ENCODE peak calls at places on chromosomes 4 and X, in seven cellular contexts. One of them, this sample, is unnamed.

GRCh38 chr4:70801265-70801809 is 38.4 kb downstream of the GRSF1 start:
- DNase-seq in adrenal gland: no peak
- DNase-seq in upper lobe of left lung: no peak
- DNase-seq in suprapubic skin: no peak
- DNase-seq in HepG2: no peak
- DNase-seq in lower leg skin: no peak
- DNase-seq in stomach: no peak
- DNase-seq in this sample: no peak

GRCh38 chr4:140103676-140104075 is 50.3 kb downstream of the MAML3 start:
- DNase-seq in adrenal gland: no peak
- DNase-seq in upper lobe of left lung: no peak
- DNase-seq in suprapubic skin: no peak
- DNase-seq in HepG2: no peak
- DNase-seq in lower leg skin: no peak
- DNase-seq in stomach: no peak
- DNase-seq in this sample: no peak

GRCh38 chrX:68985135-68985725 is 156.4 kb downstream of the EFNB1 start:
- DNase-seq in adrenal gland: no peak
- DNase-seq in upper lobe of left lung: no peak
- DNase-seq in suprapubic skin: no peak
- DNase-seq in HepG2: no peak
- DNase-seq in lower leg skin: no peak
- DNase-seq in stomach: no peak
- DNase-seq in this sample: no peak

GRCh38 chr4:8383451-8384160 is 56.9 kb downstream of the ACOX3 start:
- DNase-seq in adrenal gland: peak
- DNase-seq in upper lobe of left lung: no peak
- DNase-seq in suprapubic skin: no peak
- DNase-seq in HepG2: no peak
- DNase-seq in lower leg skin: no peak
- DNase-seq in stomach: no peak
- DNase-seq in this sample: no peak

GRCh38 chr4:90181644-90182043 is 54.5 kb downstream of the CCSER1 start:
- DNase-seq in adrenal gland: no peak
- DNase-seq in upper lobe of left lung: no peak
- DNase-seq in suprapubic skin: no peak
- DNase-seq in HepG2: no peak
- DNase-seq in lower leg skin: no peak
- DNase-seq in stomach: no peak
- DNase-seq in this sample: no peak

GRCh38 chr4:124902111-124902510 is 189.6 kb upstream of the ANKRD50 start:
- DNase-seq in adrenal gland: no peak
- DNase-seq in upper lobe of left lung: no peak
- DNase-seq in suprapubic skin: no peak
- DNase-seq in HepG2: no peak
- DNase-seq in lower leg skin: no peak
- DNase-seq in stomach: no peak
- DNase-seq in this sample: no peak

GRCh38 chr4:12050357-12050756 is 621.7 kb upstream of the HS3ST1 start:
- DNase-seq in adrenal gland: no peak
- DNase-seq in upper lobe of left lung: no peak
- DNase-seq in suprapubic skin: no peak
- DNase-seq in HepG2: no peak
- DNase-seq in lower leg skin: no peak
- DNase-seq in stomach: no peak
- DNase-seq in this sample: no peak

GRCh38 chrX:56382278-56382677 is 150.1 kb downstream of the KLF8 start:
- DNase-seq in adrenal gland: no peak
- DNase-seq in upper lobe of left lung: no peak
- DNase-seq in suprapubic skin: no peak
- DNase-seq in HepG2: no peak
- DNase-seq in lower leg skin: no peak
- DNase-seq in stomach: no peak
- DNase-seq in this sample: no peak

GRCh38 chr4:146381263-146381872 is 140.4 kb downstream of the SLC10A7 start:
- DNase-seq in adrenal gland: no peak
- DNase-seq in upper lobe of left lung: no peak
- DNase-seq in suprapubic skin: no peak
- DNase-seq in HepG2: no peak
- DNase-seq in lower leg skin: no peak
- DNase-seq in stomach: no peak
- DNase-seq in this sample: no peak

GRCh38 chr4:101224358-101225218 is 122.7 kb downstream of the PPP3CA start:
- DNase-seq in adrenal gland: no peak
- DNase-seq in upper lobe of left lung: no peak
- DNase-seq in suprapubic skin: no peak
- DNase-seq in HepG2: no peak
- DNase-seq in lower leg skin: no peak
- DNase-seq in stomach: no peak
- DNase-seq in this sample: no peak

GRCh38 chr4:40183615-40184411 is 13.0 kb upstream of the RHOH start:
- DNase-seq in adrenal gland: no peak
- DNase-seq in upper lobe of left lung: no peak
- DNase-seq in suprapubic skin: no peak
- DNase-seq in HepG2: no peak
- DNase-seq in lower leg skin: no peak
- DNase-seq in stomach: no peak
- DNase-seq in this sample: no peak

GRCh38 chrX:31071262-31071661 is 579 bp downstream of the FTHL17 start:
- DNase-seq in adrenal gland: no peak
- DNase-seq in upper lobe of left lung: peak
- DNase-seq in suprapubic skin: no peak
- DNase-seq in HepG2: no peak
- DNase-seq in lower leg skin: no peak
- DNase-seq in stomach: no peak
- DNase-seq in this sample: no peak

GRCh38 chr4:168162604-168163003 is 70.3 kb downstream of the ANXA10 start:
- DNase-seq in adrenal gland: no peak
- DNase-seq in upper lobe of left lung: no peak
- DNase-seq in suprapubic skin: no peak
- DNase-seq in HepG2: no peak
- DNase-seq in lower leg skin: no peak
- DNase-seq in stomach: peak
- DNase-seq in this sample: no peak

GRCh38 chr4:186936496-186937375 is 213.1 kb upstream of the FAT1 start:
- DNase-seq in adrenal gland: no peak
- DNase-seq in upper lobe of left lung: no peak
- DNase-seq in suprapubic skin: no peak
- DNase-seq in HepG2: peak
- DNase-seq in lower leg skin: no peak
- DNase-seq in stomach: no peak
- DNase-seq in this sample: peak
- TF ChIP-seq POLR2A in adrenal gland: no peak
- TF ChIP-seq POLR2A in upper lobe of left lung: no peak
- TF ChIP-seq POLR2A in suprapubic skin: no peak
- TF ChIP-seq POLR2A in HepG2: no peak
- TF ChIP-seq POLR2A in lower leg skin: no peak
- TF ChIP-seq POLR2A in stomach: no peak
- TF ChIP-seq POLR2A in this sample: no peak

DNA sequence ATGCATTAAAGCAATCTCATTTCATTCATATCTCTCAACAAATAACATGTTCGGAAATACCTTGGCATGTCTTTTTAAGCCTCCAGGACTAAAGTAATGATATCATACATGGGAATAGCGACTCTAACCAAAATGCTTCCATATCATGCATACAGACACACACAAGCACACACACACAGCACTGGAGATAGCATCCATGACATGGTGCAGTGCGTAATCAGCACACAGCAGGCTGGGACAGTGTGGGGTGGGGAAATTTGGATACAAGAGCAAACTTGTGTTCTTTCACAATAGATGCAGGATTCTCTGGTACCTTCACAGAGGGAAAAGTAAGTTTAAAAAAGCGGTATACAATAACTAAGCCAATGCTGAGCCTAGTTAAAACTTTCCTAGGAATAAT is 132.3 kb upstream of the HPGD start:
- DNase-seq in adrenal gland: no peak
- DNase-seq in upper lobe of left lung: no peak
- DNase-seq in suprapubic skin: no peak
- DNase-seq in HepG2: no peak
- DNase-seq in lower leg skin: no peak
- DNase-seq in stomach: no peak
- DNase-seq in this sample: no peak
- TF ChIP-seq POLR2A in adrenal gland: no peak
- TF ChIP-seq POLR2A in upper lobe of left lung: no peak
- TF ChIP-seq POLR2A in suprapubic skin: no peak
- TF ChIP-seq POLR2A in HepG2: no peak
- TF ChIP-seq POLR2A in lower leg skin: no peak
- TF ChIP-seq POLR2A in stomach: no peak
- TF ChIP-seq POLR2A in this sample: no peak

GRCh38 chr4:123386608-123387007 is 10.0 kb upstream of the SPRY1 start:
- DNase-seq in adrenal gland: no peak
- DNase-seq in upper lobe of left lung: no peak
- DNase-seq in suprapubic skin: no peak
- DNase-seq in HepG2: no peak
- DNase-seq in lower leg skin: no peak
- DNase-seq in stomach: no peak
- DNase-seq in this sample: no peak
- TF ChIP-seq POLR2A in adrenal gland: no peak
- TF ChIP-seq POLR2A in upper lobe of left lung: no peak
- TF ChIP-seq POLR2A in suprapubic skin: no peak
- TF ChIP-seq POLR2A in HepG2: no peak
- TF ChIP-seq POLR2A in lower leg skin: no peak
- TF ChIP-seq POLR2A in stomach: no peak
- TF ChIP-seq POLR2A in this sample: no peak

DNA sequence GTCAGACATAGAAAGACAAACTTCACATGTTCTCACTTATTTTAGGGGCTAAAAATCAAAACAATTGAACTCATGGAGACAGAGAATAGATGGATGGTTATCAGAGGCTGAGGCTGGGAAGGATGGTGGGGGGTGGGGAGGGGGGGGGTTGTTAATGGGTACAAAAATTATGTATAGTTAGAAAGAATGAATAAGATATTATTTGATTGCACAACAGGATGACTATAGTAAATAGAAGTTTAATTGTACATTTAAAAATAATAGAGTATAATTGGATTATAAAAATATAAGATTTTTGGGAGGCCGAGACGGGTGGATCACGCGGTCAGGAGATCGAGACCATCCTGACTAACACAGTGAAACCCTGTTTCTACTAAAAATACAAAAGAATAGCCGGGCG is 33.3 kb downstream of the CORIN start:
- DNase-seq in adrenal gland: no peak
- DNase-seq in upper lobe of left lung: no peak
- DNase-seq in suprapubic skin: no peak
- DNase-seq in HepG2: no peak
- DNase-seq in lower leg skin: no peak
- DNase-seq in stomach: no peak
- DNase-seq in this sample: no peak
- TF ChIP-seq POLR2A in adrenal gland: no peak
- TF ChIP-seq POLR2A in upper lobe of left lung: no peak
- TF ChIP-seq POLR2A in suprapubic skin: no peak
- TF ChIP-seq POLR2A in HepG2: no peak
- TF ChIP-seq POLR2A in lower leg skin: no peak
- TF ChIP-seq POLR2A in stomach: no peak
- TF ChIP-seq POLR2A in this sample: no peak

GRCh38 chr4:152101546-152102183 is 340.9 kb upstream of the GATB start:
- DNase-seq in adrenal gland: no peak
- DNase-seq in upper lobe of left lung: no peak
- DNase-seq in suprapubic skin: no peak
- DNase-seq in HepG2: no peak
- DNase-seq in lower leg skin: no peak
- DNase-seq in stomach: no peak
- DNase-seq in this sample: no peak

GRCh38 chr4:152099555-152099954 is 338.7 kb upstream of the GATB start:
- DNase-seq in adrenal gland: no peak
- DNase-seq in upper lobe of left lung: no peak
- DNase-seq in suprapubic skin: no peak
- DNase-seq in HepG2: no peak
- DNase-seq in lower leg skin: no peak
- DNase-seq in stomach: no peak
- DNase-seq in this sample: no peak

GRCh38 chr4:152099061-152099425 is 338.2 kb upstream of the GATB start:
- DNase-seq in adrenal gland: no peak
- DNase-seq in upper lobe of left lung: no peak
- DNase-seq in suprapubic skin: no peak
- DNase-seq in HepG2: no peak
- DNase-seq in lower leg skin: no peak
- DNase-seq in stomach: no peak
- DNase-seq in this sample: no peak

GRCh38 chr4:152102184-152103000 is 341.6 kb upstream of the GATB start:
- DNase-seq in adrenal gland: no peak
- DNase-seq in upper lobe of left lung: no peak
- DNase-seq in suprapubic skin: no peak
- DNase-seq in HepG2: peak
- DNase-seq in lower leg skin: no peak
- DNase-seq in stomach: no peak
- DNase-seq in this sample: no peak

DNA sequence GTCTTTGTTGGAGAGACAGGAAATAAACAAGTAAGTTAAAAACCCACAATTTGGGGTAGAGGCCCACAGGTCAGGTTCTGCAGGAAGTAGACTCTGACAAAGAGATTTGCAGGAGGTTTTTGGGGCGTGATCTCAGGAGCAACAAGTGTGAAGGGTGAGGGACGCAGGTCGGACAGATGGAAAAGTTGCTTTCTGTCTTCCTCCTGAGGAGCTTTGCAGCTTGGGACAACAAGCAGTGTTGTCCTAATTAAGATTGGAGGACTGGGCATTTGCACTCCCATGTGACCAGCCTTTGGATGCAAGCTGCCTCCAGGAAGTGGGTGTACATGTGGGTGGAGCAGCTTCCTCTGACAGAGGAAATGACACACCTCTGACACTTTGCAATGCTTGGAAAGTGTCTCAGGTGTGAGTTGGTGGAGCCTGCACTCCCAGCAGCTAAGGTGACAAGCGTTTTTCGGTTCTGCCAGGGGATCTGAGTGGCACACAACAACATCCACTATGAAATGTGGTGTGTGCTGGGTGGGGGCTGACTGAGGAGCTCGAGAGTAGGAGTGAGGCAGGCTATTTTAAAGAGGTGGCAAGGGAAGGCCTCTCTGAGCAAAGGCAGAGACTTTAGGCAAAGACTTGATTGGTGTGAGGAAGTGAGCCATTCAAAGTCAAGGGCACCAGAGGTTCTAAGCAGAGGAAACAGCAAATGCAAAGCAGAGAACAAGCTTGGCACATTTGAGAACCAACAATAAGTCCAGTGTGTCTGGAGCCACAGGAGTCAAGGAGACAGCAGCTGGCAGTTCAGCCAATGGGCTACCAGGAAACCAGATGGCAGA is 339.8 kb upstream of the GATB start:
- DNase-seq in adrenal gland: no peak
- DNase-seq in upper lobe of left lung: no peak
- DNase-seq in suprapubic skin: no peak
- DNase-seq in HepG2: no peak
- DNase-seq in lower leg skin: no peak
- DNase-seq in stomach: peak
- DNase-seq in this sample: no peak
- TF ChIP-seq POLR2A in adrenal gland: no peak
- TF ChIP-seq POLR2A in upper lobe of left lung: no peak
- TF ChIP-seq POLR2A in suprapubic skin: no peak
- TF ChIP-seq POLR2A in HepG2: no peak
- TF ChIP-seq POLR2A in lower leg skin: no peak
- TF ChIP-seq POLR2A in stomach: no peak
- TF ChIP-seq POLR2A in this sample: no peak